ENCODE peak calls at places on chromosomes 2 and 18, in four cellular contexts. H is neuronal stem cell, N is mesenchymal stem cell, S is H9. O is an unnamed sample.
A peak's percentile ranks its signal among the peaks of the same experiment; 100 is the strongest.

GRCh38 chr2:209872675-209873074 is 101.0 kb downstream of the UNC80 start:
- DNase-seq in S (peak; percentile 83), H (peak; percentile 82), N (no peak), O (no peak)

GRCh38 chr2:35871672-35872071 is 483.9 kb upstream of the CRIM1 start:
- DNase-seq in H (no peak), N (no peak), S (no peak), O (peak; percentile 41)

GRCh38 chr2:95185197-95185596 is 19.6 kb downstream of the ZNF2 start:
- DNase-seq in H (no peak), S (no peak), N (no peak), O (no peak)

GRCh38 chr2:157173740-157174184 is 83.7 kb upstream of the GALNT5 start:
- DNase-seq in N (peak; percentile 98), H (no peak), S (no peak), O (peak; percentile 36)

GRCh38 chr2:20188851-20189250 is 36.1 kb downstream of the SDC1 start:
- DNase-seq in S (peak; percentile 66), N (no peak), H (peak; percentile 64), O (no peak)

GRCh38 chr2:48319863-48320262 is 210.1 kb upstream of the STON1 start:
- DNase-seq in N (no peak), H (no peak), S (no peak), O (no peak)

GRCh38 chr2:48189552-48190228 is 283.4 kb upstream of the FBXO11 start:
- DNase-seq in S (no peak), N (no peak), H (no peak), O (no peak)

GRCh38 chr2:177239053-177239452 is 25.5 kb downstream of the NFE2L2 start:
- DNase-seq in S (no peak), H (no peak), N (no peak), O (no peak)

GRCh38 chr2:37448342-37449120 is 104.1 kb downstream of the QPCT start:
- DNase-seq in H (no peak), S (no peak), N (no peak), O (no peak)

GRCh38 chr2:59630789-59631188 is 922.7 kb downstream of the BCL11A start:
- DNase-seq in H (no peak), N (no peak), S (no peak), O (no peak)

GRCh38 chr18:54191352-54191751 is 33.1 kb downstream of the MBD2 start:
- DNase-seq in S (no peak), N (no peak), H (no peak), O (peak; percentile 96)

GRCh38 chr2:167862787-167863186 is 384.6 kb downstream of the STK39 start:
- DNase-seq in H (no peak), N (peak; percentile 41), S (no peak), O (no peak)

GRCh38 chr2:122072666-122073065 is 317.2 kb downstream of the TSN start:
- DNase-seq in N (no peak), S (no peak), H (no peak), O (peak; percentile 35)

GRCh38 chr2:20666364-20667150 is at the start of gene GDF7:
- DNase-seq in H (no peak), S (peak; percentile 70), N (peak; percentile 32), O (no peak)

GRCh38 chr2:127014630-127015029 is 92.3 kb downstream of the BIN1 start:
- DNase-seq in H (no peak), N (peak; percentile 99), S (no peak), O (peak; percentile 23)

GRCh38 chr2:133657591-133657990 is 89.3 kb upstream of the NCKAP5 start:
- DNase-seq in S (no peak), N (peak; percentile 36), H (no peak), O (peak; percentile 52)

GRCh38 chr2:8851811-8852560 is 14.6 kb upstream of the KIDINS220 start:
- DNase-seq in N (peak; percentile 9), H (no peak), S (peak; percentile 43), O (no peak)

GRCh38 chr18:35282353-35282752 is 7.7 kb downstream of the ZSCAN30 start:
- DNase-seq in H (no peak), N (peak; percentile 89), S (no peak), O (peak; percentile 29)

GRCh38 chr2:2875831-2876230 is 501.8 kb downstream of the EIPR1 start:
- DNase-seq in H (no peak), N (no peak), S (no peak), O (no peak)

GRCh38 chr2:240389302-240389805 is 46.1 kb upstream of the GPC1 start:
- DNase-seq in H (no peak), S (no peak), N (no peak), O (no peak)

GRCh38 chr18:77054606-77055428 is 77.8 kb downstream of the MBP start:
- DNase-seq in N (peak; percentile 95), S (peak; percentile 76), H (peak; percentile 31), O (peak; percentile 77)

GRCh38 chr2:170895023-170895759 is 33.9 kb upstream of the GORASP2 start:
- DNase-seq in S (no peak), H (no peak), N (no peak), O (peak; percentile 35)

GRCh38 chr2:128494640-128495321 is 176.1 kb upstream of the HS6ST1 start:
- DNase-seq in N (no peak), H (no peak), S (peak; percentile 24), O (no peak)

GRCh38 chr2:128494307-128494639 is 175.6 kb upstream of the HS6ST1 start:
- DNase-seq in S (no peak), N (no peak), H (no peak), O (no peak)

GRCh38 chr2:128493880-128494279 is 175.2 kb upstream of the HS6ST1 start:
- DNase-seq in N (no peak), H (no peak), S (peak; percentile 37), O (peak; percentile 10)

GRCh38 chr2:128491845-128492244 is 173.2 kb upstream of the HS6ST1 start:
- DNase-seq in N (no peak), S (peak; percentile 68), H (no peak), O (no peak)

DNA sequence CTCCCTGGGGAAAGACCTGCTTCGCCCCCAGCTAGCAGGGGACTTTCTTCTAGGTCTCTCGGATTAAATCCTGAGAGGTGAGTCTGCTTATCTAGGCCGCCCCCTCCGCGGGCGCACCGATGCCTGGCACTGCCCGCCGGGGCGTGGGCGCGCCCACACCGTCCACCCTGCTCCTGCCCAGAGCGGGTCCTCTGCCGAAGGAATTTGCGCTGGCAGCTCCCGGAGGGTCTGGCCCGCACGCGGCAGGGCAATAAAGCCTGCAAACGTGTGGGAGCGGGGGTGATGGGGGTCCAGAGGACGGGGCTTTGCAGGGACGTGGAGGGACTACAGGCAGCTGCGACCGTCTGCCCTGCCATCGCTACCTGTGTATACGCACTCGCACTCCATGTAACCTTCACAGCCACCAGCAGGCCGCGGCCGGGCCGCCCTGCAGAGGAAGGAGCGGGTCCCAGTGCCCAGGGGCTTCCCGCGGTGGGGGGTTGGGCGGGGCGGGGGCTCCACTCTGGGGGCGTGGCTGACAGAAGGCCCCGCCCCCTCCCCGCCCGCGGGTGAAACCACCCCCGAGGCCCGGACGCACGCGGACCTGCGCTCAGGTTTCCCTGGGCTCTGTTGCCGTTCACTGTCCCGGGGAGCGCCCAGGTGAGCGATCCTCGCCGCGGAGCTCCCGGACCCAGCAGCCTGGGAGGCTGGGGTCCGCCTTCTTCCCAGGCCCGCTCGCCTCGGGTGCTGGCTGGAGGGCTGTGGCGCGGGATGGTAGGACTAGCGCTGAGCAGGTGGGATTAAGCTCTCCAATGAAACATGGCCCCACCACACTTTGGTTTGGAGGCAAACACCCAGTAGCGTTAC is 174.5 kb upstream of the HS6ST1 start:
- DNase-seq in N (no peak), S (peak; percentile 64), H (no peak), O (no peak)
- H2BK12ac ChIP-seq in N (no peak overlapping the region), S (no peak overlapping the region), H (no peak overlapping the region), O (no peak overlapping the region)

DNA sequence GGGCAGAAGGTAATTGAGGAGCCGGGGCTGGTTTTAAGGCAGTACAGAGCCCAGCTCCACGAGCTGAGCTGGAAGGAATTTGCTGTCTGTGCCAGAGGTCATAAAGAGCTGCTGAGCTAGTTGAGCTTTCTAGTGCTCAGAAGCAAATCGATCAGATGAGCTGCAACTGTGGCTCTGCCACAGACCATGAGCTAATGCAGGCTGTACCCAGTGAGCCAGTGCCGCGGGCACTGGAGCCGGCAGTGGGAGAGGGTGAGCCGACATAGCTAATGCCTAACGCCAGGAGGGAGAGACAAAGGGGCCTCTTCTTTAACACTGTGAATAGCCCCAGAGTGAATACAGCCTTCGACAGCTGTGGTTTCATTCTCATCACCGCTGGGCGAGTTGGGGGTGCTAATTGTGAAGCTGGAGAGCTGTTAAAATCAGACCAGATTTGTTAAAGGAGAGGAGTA is 410.1 kb upstream of the TCF4 start:
- DNase-seq in N (peak; percentile 34), S (peak; percentile 41), H (peak; percentile 66), O (no peak)
- H2BK12ac ChIP-seq in N (no peak overlapping the region), S (no peak overlapping the region), H (peak overlapping the region; percentile 33), O (peak overlapping the region; percentile 59)

DNA sequence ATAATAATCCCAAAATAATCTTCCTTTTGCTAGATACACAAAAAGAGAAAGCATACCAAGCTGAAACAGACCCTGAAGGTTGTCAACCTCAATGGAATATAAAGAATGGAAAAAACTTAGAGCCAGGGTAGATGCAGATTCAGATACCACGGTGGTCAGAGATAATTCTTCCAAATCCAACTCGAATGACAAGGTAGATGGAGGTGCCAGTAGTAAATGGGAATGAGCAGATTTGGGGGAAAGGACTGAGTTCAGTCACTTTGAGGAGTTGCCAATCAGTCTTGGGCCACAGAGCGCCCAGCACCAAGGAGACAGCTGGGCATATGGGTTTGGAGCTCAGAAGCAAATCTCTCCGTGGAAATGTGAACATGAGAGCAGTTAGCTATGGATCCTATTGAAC is 3.4 kb upstream of the CHMP1B start:
- DNase-seq in N (no peak), S (no peak), H (no peak), O (peak; percentile 92)
- H2BK12ac ChIP-seq in N (no peak overlapping the region), S (no peak overlapping the region), H (no peak overlapping the region), O (peak overlapping the region; percentile 20)

GRCh38 chr18:62839874-62840713 is 124.8 kb downstream of the PHLPP1 start:
- DNase-seq in H (no peak), S (no peak), N (no peak), O (no peak)

GRCh38 chr18:62844850-62845643 is 129.7 kb downstream of the PHLPP1 start:
- DNase-seq in S (no peak), N (no peak), H (no peak), O (no peak)

GRCh38 chr18:62842898-62843297 is 127.6 kb downstream of the PHLPP1 start:
- DNase-seq in S (no peak), H (no peak), N (no peak), O (peak; percentile 73)

GRCh38 chr18:62838475-62839098 is 123.2 kb downstream of the PHLPP1 start:
- DNase-seq in H (no peak), N (no peak), S (no peak), O (no peak)

DNA sequence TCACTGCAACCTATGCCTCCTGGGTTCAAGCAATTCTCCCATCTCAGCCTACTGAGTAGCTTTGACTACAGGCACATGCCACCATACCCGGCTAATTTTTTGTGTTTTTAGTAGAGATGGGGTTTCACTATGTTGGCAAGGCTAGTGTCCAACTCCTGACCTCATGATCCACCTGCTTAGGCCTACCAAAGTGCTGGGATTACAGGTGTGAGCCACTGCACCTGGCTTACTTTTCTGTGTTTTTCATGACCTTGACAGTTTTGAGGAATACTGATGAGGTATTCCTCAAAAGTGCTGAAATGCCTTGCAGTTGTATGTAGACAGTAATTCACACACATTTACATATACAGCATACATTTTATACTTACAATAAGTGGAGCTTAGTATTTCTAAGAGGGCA is 126.1 kb downstream of the PHLPP1 start:
- DNase-seq in H (no peak), S (no peak), N (no peak), O (no peak)
- H2BK12ac ChIP-seq in H (no peak overlapping the region), S (no peak overlapping the region), N (no peak overlapping the region), O (no peak overlapping the region)

GRCh38 chr2:118841828-118842461 is 5.5 kb downstream of the EN1 start:
- DNase-seq in H (peak; percentile 43), S (peak; percentile 47), N (no peak), O (no peak)
- H2BK12ac ChIP-seq in H (no peak overlapping the region), S (no peak overlapping the region), N (no peak overlapping the region), O (no peak overlapping the region)